ENCODE peak calls at places on chromosomes 2 and 18, in five cellular contexts. One of them, this sample, is unnamed.
A peak's percentile ranks its signal among the peaks of the same experiment; 100 is the strongest.

GRCh38 chr2:221612800-221613199 is 40.7 kb upstream of the EPHA4 start:
- DNase-seq in neural progenitor cell: no peak
- DNase-seq in NCI-H82: no peak
- DNase-seq in RWPE1: no peak
- DNase-seq in activated T-cell treated with anti-CD3 and anti-CD28 coated beads for 1 hour: no peak
- DNase-seq in this sample: no peak

GRCh38 chr2:31222086-31222485 is 4.8 kb upstream of the CAPN14 start:
- DNase-seq in neural progenitor cell: no peak
- DNase-seq in RWPE1: no peak
- DNase-seq in activated T-cell treated with anti-CD3 and anti-CD28 coated beads for 1 hour: no peak
- DNase-seq in NCI-H82: no peak
- DNase-seq in this sample: no peak

GRCh38 chr2:98898423-98898841 is 37.6 kb downstream of the CRACDL start:
- DNase-seq in RWPE1: no peak
- DNase-seq in activated T-cell treated with anti-CD3 and anti-CD28 coated beads for 1 hour: no peak
- DNase-seq in neural progenitor cell: no peak
- DNase-seq in NCI-H82: no peak
- DNase-seq in this sample: no peak

GRCh38 chr2:189086710-189087109 is 92.9 kb downstream of the COL5A2 start:
- DNase-seq in neural progenitor cell: no peak
- DNase-seq in RWPE1: peak; percentile 2
- DNase-seq in NCI-H82: no peak
- DNase-seq in activated T-cell treated with anti-CD3 and anti-CD28 coated beads for 1 hour: no peak
- DNase-seq in this sample: no peak

GRCh38 chr2:86017901-86018896 is 87.5 kb downstream of the POLR1A start:
- DNase-seq in NCI-H82: no peak
- DNase-seq in neural progenitor cell: no peak
- DNase-seq in activated T-cell treated with anti-CD3 and anti-CD28 coated beads for 1 hour: no peak
- DNase-seq in RWPE1: peak; percentile 48
- DNase-seq in this sample: peak; percentile 66

GRCh38 chr2:224948859-224949258 is 93.4 kb downstream of the DOCK10 start:
- DNase-seq in RWPE1: peak; percentile 32
- DNase-seq in activated T-cell treated with anti-CD3 and anti-CD28 coated beads for 1 hour: no peak
- DNase-seq in neural progenitor cell: no peak
- DNase-seq in NCI-H82: peak; percentile 41
- DNase-seq in this sample: peak; percentile 85

GRCh38 chr2:71746946-71747501 is 293.7 kb downstream of the DYSF start:
- DNase-seq in neural progenitor cell: no peak
- DNase-seq in activated T-cell treated with anti-CD3 and anti-CD28 coated beads for 1 hour: no peak
- DNase-seq in RWPE1: peak; percentile 20
- DNase-seq in NCI-H82: no peak
- DNase-seq in this sample: peak; percentile 67

GRCh38 chr2:33178209-33178608 is 231.5 kb downstream of the LTBP1 start:
- DNase-seq in RWPE1: no peak
- DNase-seq in activated T-cell treated with anti-CD3 and anti-CD28 coated beads for 1 hour: no peak
- DNase-seq in NCI-H82: no peak
- DNase-seq in neural progenitor cell: no peak
- DNase-seq in this sample: no peak

GRCh38 chr2:37809525-37809924 is 115.6 kb upstream of the RMDN2 start:
- DNase-seq in activated T-cell treated with anti-CD3 and anti-CD28 coated beads for 1 hour: no peak
- DNase-seq in NCI-H82: peak; percentile 21
- DNase-seq in neural progenitor cell: peak; percentile 9
- DNase-seq in RWPE1: no peak
- DNase-seq in this sample: peak; percentile 74

GRCh38 chr2:25817630-25818029 is 60.7 kb downstream of the ASXL2 start:
- DNase-seq in neural progenitor cell: no peak
- DNase-seq in RWPE1: no peak
- DNase-seq in activated T-cell treated with anti-CD3 and anti-CD28 coated beads for 1 hour: no peak
- DNase-seq in NCI-H82: no peak
- DNase-seq in this sample: no peak

GRCh38 chr2:46873632-46874068 is 42.0 kb downstream of the MCFD2 start:
- DNase-seq in activated T-cell treated with anti-CD3 and anti-CD28 coated beads for 1 hour: no peak
- DNase-seq in NCI-H82: no peak
- DNase-seq in RWPE1: peak; percentile 97
- DNase-seq in neural progenitor cell: no peak
- DNase-seq in this sample: peak; percentile 94

GRCh38 chr18:79772108-79772864 is 25.5 kb upstream of the KCNG2 start:
- DNase-seq in neural progenitor cell: no peak
- DNase-seq in NCI-H82: no peak
- DNase-seq in activated T-cell treated with anti-CD3 and anti-CD28 coated beads for 1 hour: no peak
- DNase-seq in RWPE1: no peak
- DNase-seq in this sample: no peak

GRCh38 chr2:197307236-197307932 is 3.2 kb downstream of the ANKRD44 start:
- DNase-seq in RWPE1: no peak
- DNase-seq in activated T-cell treated with anti-CD3 and anti-CD28 coated beads for 1 hour: no peak
- DNase-seq in NCI-H82: no peak
- DNase-seq in neural progenitor cell: no peak
- DNase-seq in this sample: no peak

This sample was measured in dermis microvascular lymphatic vessel endothelial cell.